ENCODE peak calls at places on chromosomes 5 and 9, in ten cellular contexts. M, O, G, A, D, H, R, J, B and V are unnamed samples. For H3K27me3, the result is how much of the 10 kb centered on the place peaks cover.

GRCh38 chr9:116632990-116633441 is 54.1 kb upstream of the TRIM32 start:
- DNase-seq in G (no peak), R (no peak), A (no peak), M (no peak), O (no peak), B (no peak), H (no peak), D (no peak), J (no peak), V (no peak)

GRCh38 chr9:110287289-110287680 is 31.0 kb upstream of the TXN start:
- DNase-seq in M (no peak), B (no peak), A (no peak), H (no peak), D (no peak), G (no peak), O (no peak), R (no peak), J (no peak), V (no peak)

GRCh38 chr9:19948021-19948420 is 159.2 kb upstream of the SLC24A2 start:
- DNase-seq in G (no peak), A (no peak), R (no peak), B (no peak), M (no peak), H (no peak), D (no peak), J (no peak), O (no peak), V (no peak)

GRCh38 chr9:69809304-69809863 is 11.2 kb upstream of the CFAP95 start:
- DNase-seq in J (no peak), R (no peak), A (no peak), O (no peak), H (peak), G (no peak), D (no peak), B (no peak), M (peak), V (no peak)

GRCh38 chr5:115460476-115460875 is 84.1 kb downstream of the FEM1C start:
- DNase-seq in H (no peak), B (peak), G (peak), A (peak), J (no peak), D (no peak), R (peak), M (no peak), O (no peak), V (no peak)

GRCh38 chr9:1296331-1296730 is 246.2 kb downstream of the DMRT2 start:
- DNase-seq in A (no peak), G (no peak), M (no peak), J (no peak), H (no peak), O (no peak), R (no peak), D (no peak), B (no peak), V (no peak)

GRCh38 chr5:13606051-13606450 is 338.4 kb downstream of the DNAH5 start:
- DNase-seq in D (no peak), R (no peak), J (no peak), B (no peak), A (no peak), G (no peak), H (no peak), M (no peak), O (no peak), V (no peak)

GRCh38 chr5:94674841-94675382 is 56.4 kb downstream of the SLF1 start:
- DNase-seq in H (no peak), M (no peak), B (no peak), J (no peak), A (no peak), R (no peak), D (no peak), G (no peak), O (no peak), V (no peak)

GRCh38 chr5:152246401-152246800 is 158.7 kb downstream of the NMUR2 start:
- DNase-seq in G (no peak), J (no peak), B (no peak), A (peak), O (no peak), D (peak), M (no peak), R (no peak), H (peak), V (no peak)

DNA sequence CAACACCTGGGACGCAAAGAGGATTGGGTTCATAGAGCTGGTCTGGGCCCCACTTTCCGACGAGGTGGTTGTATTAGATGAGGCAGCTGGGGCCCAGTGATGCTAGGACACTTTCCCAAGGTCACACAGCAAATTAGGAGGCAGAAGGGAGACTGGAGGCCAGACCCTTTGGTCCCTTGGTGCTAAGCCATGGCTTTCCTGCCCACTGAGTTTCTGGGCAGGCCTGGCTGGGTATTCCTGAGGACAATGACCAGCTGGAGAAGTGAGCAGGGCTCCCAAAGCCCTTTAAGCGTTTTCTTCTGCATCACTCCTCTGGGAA is 66.2 kb downstream of the PSD2 start:
- DNase-seq in D (no peak), J (no peak), B (no peak), M (no peak), R (no peak), A (no peak), H (no peak), O (no peak), G (no peak), V (no peak)
- H3K27ac ChIP-seq in D (no peak), J (no peak), B (no peak), M (no peak), R (no peak), A (no peak), H (no peak), O (no peak), G (no peak), V (no peak)

DNA sequence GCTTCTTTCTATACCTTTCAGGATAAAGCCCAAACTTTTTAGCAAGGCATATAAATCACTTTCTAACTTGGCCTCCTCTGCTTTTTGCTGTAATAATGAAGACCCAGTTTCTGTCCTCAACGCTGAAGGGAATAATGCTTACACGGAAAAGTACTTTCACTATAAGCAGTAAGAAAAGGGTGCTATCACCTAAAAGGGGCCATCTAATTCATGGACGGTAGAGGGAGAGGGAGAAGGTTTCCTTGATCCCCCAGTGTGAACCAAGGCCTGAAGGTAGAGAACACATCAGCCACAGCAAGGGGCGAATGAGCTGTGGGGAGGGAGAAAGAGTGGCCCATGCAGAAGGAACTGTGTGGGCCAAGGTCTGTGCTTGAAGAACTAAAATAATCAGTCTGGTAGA is 417.7 kb upstream of the CLINT1 start:
- DNase-seq in G (no peak), M (no peak), J (no peak), R (no peak), A (no peak), O (no peak), D (no peak), B (no peak), H (no peak), V (no peak)
- H3K27me3 ChIP-seq in G (under half), M (under half), J (under half), R (under half), A (under half), O (under half), D (under half), B (under half), H (under half), V (under half)

GRCh38 chr5:644971-645370 is 32.8 kb downstream of the CEP72 start:
- DNase-seq in R (no peak), M (no peak), D (no peak), G (peak), A (no peak), J (no peak), H (no peak), B (no peak), O (no peak), V (peak)
- H3K4me3 ChIP-seq in R (no peak), M (no peak), D (peak), G (no peak), A (no peak), J (no peak), H (no peak), B (no peak), O (no peak), V (no peak)

GRCh38 chr9:89317282-89317681 is 1.0 kb upstream of the SECISBP2 start:
- DNase-seq in O (no peak), J (no peak), D (no peak), M (no peak), B (no peak), R (no peak), H (peak), G (no peak), A (no peak), V (no peak)
- H3K27ac ChIP-seq in O (no peak), J (no peak), D (peak), M (peak), B (peak), R (peak), H (no peak), G (peak), A (peak), V (no peak)

GRCh38 chr5:140228364-140228837 is 53.4 kb downstream of the CYSTM1 start:
- DNase-seq in H (no peak), A (no peak), R (no peak), D (no peak), B (peak), M (no peak), J (no peak), G (no peak), O (no peak), V (no peak)
- H3K27me3 ChIP-seq in H (under half), A (under half), R (under half), D (under half), B (under half), M (under half), J (under half), G (under half), O (under half), V (under half)

GRCh38 chr9:93552923-93553322 is 23.5 kb upstream of the PHF2 start:
- DNase-seq in O (no peak), G (no peak), A (no peak), M (no peak), H (no peak), J (no peak), B (no peak), D (no peak), R (no peak), V (no peak)
- H3K4me3 ChIP-seq in O (no peak), G (no peak), A (no peak), M (no peak), H (no peak), J (no peak), B (no peak), D (no peak), R (no peak), V (no peak)